ENCODE peak calls at places on chromosome X, in five cellular contexts. Z is HCT116, T is Panc1, O is SK-N-SH, N is GM23338. A is an unnamed sample.
A peak's percentile ranks its signal among the peaks of the same experiment; 100 is the strongest.

GRCh38 chrX:24306430-24306829 is 7.4 kb downstream of the SUPT20HL2 start:
- DNase-seq in Z (no peak), T (no peak), O (no peak), N (peak; percentile 27), A (no peak)

GRCh38 chrX:155957843-155958242 is 39.7 kb upstream of the IL9R start:
- DNase-seq in Z (no peak), T (no peak), O (no peak), N (no peak), A (no peak)

GRCh38 chrX:119093991-119094741 is 21.4 kb downstream of the CT47C1 start:
- DNase-seq in Z (no peak), T (peak; percentile 8), O (no peak), N (no peak), A (no peak)

GRCh38 chrX:3576886-3577516 is 136.4 kb downstream of the PRKX start:
- DNase-seq in Z (no peak), T (no peak), O (no peak), N (no peak), A (no peak)

GRCh38 chrX:77346859-77347258 is 100.3 kb upstream of the FGF16 start:
- DNase-seq in Z (no peak), T (no peak), O (no peak), N (no peak), A (no peak)

GRCh38 chrX:14027031-14027430 is 2.7 kb downstream of the GEMIN8 start:
- DNase-seq in Z (no peak), T (no peak), O (no peak), N (no peak), A (no peak)

GRCh38 chrX:110317079-110317819 is 636 bp downstream of the AMMECR1 start:
- DNase-seq in Z (no peak), T (no peak), O (peak; percentile 55), N (peak; percentile 29), A (peak; percentile 3)

GRCh38 chrX:132270021-132270420 is 50.8 kb upstream of the RAP2C start:
- DNase-seq in Z (no peak), T (no peak), O (no peak), N (no peak), A (no peak)

GRCh38 chrX:30653415-30654131 is at the start of gene GK:
- DNase-seq in Z (no peak), T (no peak), O (peak; percentile 48), N (peak; percentile 12), A (no peak)

GRCh38 chrX:79530310-79531108 is 163.4 kb upstream of the ITM2A start:
- DNase-seq in Z (no peak), T (no peak), O (no peak), N (no peak), A (no peak)

GRCh38 chrX:150899191-150899757 is 806 bp upstream of the CD99L2 start:
- DNase-seq in Z (no peak), T (no peak), O (peak; percentile 37), N (peak; percentile 50), A (peak; percentile 73)

GRCh38 chrX:3743821-3744439 is 30.5 kb upstream of the PRKX start:
- DNase-seq in Z (no peak), T (no peak), O (no peak), N (no peak), A (no peak)

DNA sequence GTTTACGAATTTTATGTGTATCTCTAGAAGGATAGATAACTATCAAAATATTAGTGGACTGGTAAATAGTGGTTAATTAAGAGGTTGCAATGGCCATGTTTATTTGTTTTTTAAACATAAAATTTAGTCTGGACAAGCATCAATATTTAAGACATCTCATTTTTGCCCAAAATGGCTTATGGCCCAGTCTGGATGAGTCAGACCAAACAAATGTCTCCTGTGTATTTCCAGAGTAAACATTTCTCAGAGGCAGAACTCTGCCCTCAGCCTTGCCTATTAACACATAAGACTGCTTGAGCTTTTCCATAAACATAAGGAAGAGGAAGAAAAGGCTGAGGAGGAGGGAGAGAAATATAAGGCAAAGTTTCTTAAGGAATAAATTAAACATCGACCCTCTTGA is 277.1 kb upstream of the DIAPH2 start:
- DNase-seq in Z (no peak), T (no peak), O (no peak), N (no peak), A (no peak)
- TF ChIP-seq POLR2AphosphoS5 in Z (no peak), T (no peak), O (no peak), N (no peak), A (no peak)

DNA sequence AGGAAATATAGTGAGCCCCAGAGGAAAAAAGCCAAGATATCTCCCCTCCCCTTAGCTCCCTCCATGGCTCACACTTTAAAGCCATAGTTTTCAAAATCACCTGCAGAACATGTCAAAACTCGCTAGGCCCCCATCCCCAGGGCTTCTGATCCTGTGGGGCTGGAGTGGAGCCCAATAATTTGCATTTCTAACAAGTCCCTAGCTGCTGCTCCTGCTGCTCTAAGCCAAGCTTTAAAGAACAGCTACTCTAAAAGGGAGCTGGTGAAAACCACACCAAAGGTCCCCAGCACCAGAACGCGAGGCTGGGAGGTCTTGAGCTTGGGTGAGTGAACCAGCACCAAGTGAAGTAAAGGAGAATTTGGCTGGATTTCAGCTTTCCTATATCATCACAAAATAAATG is 237.1 kb downstream of the ZNF674 start:
- DNase-seq in Z (no peak), T (no peak), O (no peak), N (no peak), A (no peak)
- TF ChIP-seq REST in Z (no peak), T (no peak), O (no peak), N (no peak), A (no peak)

GRCh38 chrX:104565791-104566687 is at the start of gene IL1RAPL2:
- DNase-seq in Z (no peak), T (no peak), O (peak; percentile 49), N (peak; percentile 86), A (no peak)
- TF ChIP-seq CTCF in Z (no peak), T (peak; percentile 90), O (peak; percentile 57), N (peak; percentile 75), A (no peak)

DNA sequence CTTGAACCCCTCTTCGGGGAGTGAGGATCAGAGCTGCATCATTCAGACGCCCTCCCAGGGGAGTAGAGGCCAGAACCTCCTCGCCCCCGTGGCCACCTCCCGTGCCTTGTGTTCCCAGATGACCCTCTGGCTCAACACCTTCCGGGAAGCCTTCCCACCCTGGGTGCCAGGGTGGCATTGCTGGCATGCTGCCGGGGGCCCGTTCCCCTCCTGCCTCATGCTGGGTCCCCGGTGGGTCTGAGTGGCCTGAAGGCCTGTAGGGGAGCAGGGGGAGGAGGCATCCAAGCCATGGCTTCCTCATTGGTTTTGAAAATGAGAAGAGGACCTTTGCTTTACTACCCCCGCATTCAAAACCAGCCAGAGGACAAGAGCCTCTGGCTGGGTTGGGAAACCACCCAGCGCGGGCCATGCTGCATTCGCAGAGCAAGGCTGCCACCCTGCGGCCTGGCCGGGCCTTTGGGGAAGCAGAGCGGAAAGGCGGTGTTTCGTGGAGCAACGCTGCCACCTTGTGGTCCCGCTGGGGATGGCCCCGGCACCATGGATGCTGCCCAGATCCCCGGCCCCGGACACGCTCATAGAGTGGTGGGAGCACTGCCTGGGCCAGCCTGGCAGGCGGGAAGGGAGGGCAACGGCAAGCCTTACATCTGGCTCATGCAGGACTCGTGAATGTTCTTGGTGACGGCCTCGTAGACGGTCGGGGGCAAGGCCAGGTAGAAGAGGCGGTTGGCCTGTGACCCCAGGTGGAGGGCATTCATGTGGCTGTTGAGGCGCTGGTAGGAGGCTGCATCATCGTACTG is 11.9 kb downstream of the G6PD start:
- DNase-seq in Z (peak; percentile 28), T (no peak), O (peak; percentile 95), N (peak; percentile 83), A (peak; percentile 92)
- TF ChIP-seq POLR2AphosphoS5 in Z (peak; percentile 23), T (peak; percentile 35), O (no peak), N (no peak), A (no peak)

GRCh38 chrX:12367254-12367653 is 229.0 kb downstream of the FRMPD4 start:
- DNase-seq in Z (no peak), T (no peak), O (no peak), N (no peak), A (no peak)

GRCh38 chrX:12372111-12372510 is 233.8 kb downstream of the FRMPD4 start:
- DNase-seq in Z (no peak), T (no peak), O (no peak), N (peak; percentile 46), A (no peak)

GRCh38 chrX:12370444-12371089 is 232.3 kb downstream of the FRMPD4 start:
- DNase-seq in Z (no peak), T (no peak), O (no peak), N (no peak), A (no peak)
- TF ChIP-seq REST in Z (no peak), T (no peak), O (no peak), N (no peak), A (no peak)

GRCh38 chrX:7062912-7063311 is 84.6 kb upstream of the STS start:
- DNase-seq in Z (no peak), T (no peak), O (no peak), N (no peak), A (no peak)

GRCh38 chrX:7068939-7069367 is 78.6 kb upstream of the STS start:
- DNase-seq in Z (no peak), T (no peak), O (peak; percentile 65), N (peak; percentile 44), A (no peak)

GRCh38 chrX:7062276-7062675 is 85.2 kb upstream of the STS start:
- DNase-seq in Z (no peak), T (no peak), O (no peak), N (no peak), A (no peak)

GRCh38 chrX:7067266-7067665 is 80.2 kb upstream of the STS start:
- DNase-seq in Z (no peak), T (no peak), O (no peak), N (no peak), A (no peak)

DNA sequence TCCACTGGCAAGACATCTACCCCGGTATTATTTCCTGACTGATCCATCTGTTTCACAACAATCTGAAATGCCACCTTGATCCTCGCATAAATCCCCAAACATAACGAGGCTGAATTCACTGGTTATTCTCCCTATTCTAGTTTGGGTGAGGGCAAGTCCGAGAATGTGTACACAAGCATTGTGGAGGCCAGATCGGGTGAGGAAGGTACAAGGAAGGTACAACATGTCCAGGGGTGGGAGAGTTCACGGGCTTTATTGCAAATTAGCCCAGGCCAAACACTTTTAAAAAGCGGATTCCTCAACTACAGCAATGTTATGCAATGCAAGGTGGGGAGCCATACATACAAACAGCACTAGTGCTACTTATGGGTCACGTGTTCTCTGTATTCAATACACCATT is 82.0 kb upstream of the STS start:
- DNase-seq in Z (no peak), T (no peak), O (no peak), N (no peak), A (no peak)
- TF ChIP-seq CTCF in Z (no peak), T (no peak), O (no peak), N (no peak), A (no peak)

A was measured in HL-60.